ENCODE peak calls at places on chromosome 12, in eight cellular contexts. One of them, this sample, is unnamed.

GRCh38 chr12:103401421-103401820 is 94.3 kb downstream of the C12orf42 start:
- DNase-seq in substantia nigra: no peak
- DNase-seq in stimulated activated CD4-positive, alpha-beta T cell treated with anti-CD3 and anti-CD28 coated beads, Interleukin-4, amount 100 ng/mL, for 4 hours: no peak
- DNase-seq in T follicular helper cell: no peak
- DNase-seq in A549: no peak
- DNase-seq in Panc1: no peak
- DNase-seq in activated CD8-positive, alpha-beta memory T cell treated with anti-CD3 and anti-CD28 coated beads for 4 hours: no peak
- DNase-seq in neuronal stem cell: no peak
- DNase-seq in this sample: no peak

GRCh38 chr12:40141996-40142395 is 36.1 kb upstream of the SLC2A13 start:
- DNase-seq in A549: no peak
- DNase-seq in neuronal stem cell: no peak
- DNase-seq in Panc1: no peak
- DNase-seq in stimulated activated CD4-positive, alpha-beta T cell treated with anti-CD3 and anti-CD28 coated beads, Interleukin-4, amount 100 ng/mL, for 4 hours: no peak
- DNase-seq in T follicular helper cell: no peak
- DNase-seq in substantia nigra: no peak
- DNase-seq in activated CD8-positive, alpha-beta memory T cell treated with anti-CD3 and anti-CD28 coated beads for 4 hours: no peak
- DNase-seq in this sample: no peak

GRCh38 chr12:6169107-6169440 is 31.1 kb upstream of the CD9 start:
- DNase-seq in Panc1: no peak
- DNase-seq in stimulated activated CD4-positive, alpha-beta T cell treated with anti-CD3 and anti-CD28 coated beads, Interleukin-4, amount 100 ng/mL, for 4 hours: no peak
- DNase-seq in A549: no peak
- DNase-seq in neuronal stem cell: no peak
- DNase-seq in T follicular helper cell: no peak
- DNase-seq in substantia nigra: no peak
- DNase-seq in activated CD8-positive, alpha-beta memory T cell treated with anti-CD3 and anti-CD28 coated beads for 4 hours: no peak
- DNase-seq in this sample: no peak

GRCh38 chr12:45435945-45436710 is 220.2 kb downstream of the ANO6 start:
- DNase-seq in A549: no peak
- DNase-seq in T follicular helper cell: no peak
- DNase-seq in activated CD8-positive, alpha-beta memory T cell treated with anti-CD3 and anti-CD28 coated beads for 4 hours: no peak
- DNase-seq in substantia nigra: no peak
- DNase-seq in neuronal stem cell: no peak
- DNase-seq in Panc1: no peak
- DNase-seq in stimulated activated CD4-positive, alpha-beta T cell treated with anti-CD3 and anti-CD28 coated beads, Interleukin-4, amount 100 ng/mL, for 4 hours: no peak
- DNase-seq in this sample: no peak

GRCh38 chr12:104357431-104357952 is 54.0 kb downstream of the EID3 start:
- DNase-seq in A549: peak
- DNase-seq in T follicular helper cell: no peak
- DNase-seq in neuronal stem cell: no peak
- DNase-seq in substantia nigra: no peak
- DNase-seq in activated CD8-positive, alpha-beta memory T cell treated with anti-CD3 and anti-CD28 coated beads for 4 hours: no peak
- DNase-seq in stimulated activated CD4-positive, alpha-beta T cell treated with anti-CD3 and anti-CD28 coated beads, Interleukin-4, amount 100 ng/mL, for 4 hours: no peak
- DNase-seq in Panc1: no peak
- DNase-seq in this sample: peak

GRCh38 chr12:123142948-123143752 is 7.7 kb downstream of the PITPNM2 start:
- DNase-seq in substantia nigra: no peak
- DNase-seq in T follicular helper cell: no peak
- DNase-seq in activated CD8-positive, alpha-beta memory T cell treated with anti-CD3 and anti-CD28 coated beads for 4 hours: no peak
- DNase-seq in Panc1: no peak
- DNase-seq in stimulated activated CD4-positive, alpha-beta T cell treated with anti-CD3 and anti-CD28 coated beads, Interleukin-4, amount 100 ng/mL, for 4 hours: no peak
- DNase-seq in A549: no peak
- DNase-seq in neuronal stem cell: no peak
- DNase-seq in this sample: no peak

GRCh38 chr12:47014474-47014873 is 64.9 kb upstream of the PCED1B start:
- DNase-seq in Panc1: no peak
- DNase-seq in neuronal stem cell: no peak
- DNase-seq in A549: no peak
- DNase-seq in substantia nigra: no peak
- DNase-seq in activated CD8-positive, alpha-beta memory T cell treated with anti-CD3 and anti-CD28 coated beads for 4 hours: no peak
- DNase-seq in T follicular helper cell: no peak
- DNase-seq in stimulated activated CD4-positive, alpha-beta T cell treated with anti-CD3 and anti-CD28 coated beads, Interleukin-4, amount 100 ng/mL, for 4 hours: no peak
- DNase-seq in this sample: peak

GRCh38 chr12:75774309-75775052 is 257.1 kb downstream of the PHLDA1 start:
- DNase-seq in activated CD8-positive, alpha-beta memory T cell treated with anti-CD3 and anti-CD28 coated beads for 4 hours: no peak
- DNase-seq in stimulated activated CD4-positive, alpha-beta T cell treated with anti-CD3 and anti-CD28 coated beads, Interleukin-4, amount 100 ng/mL, for 4 hours: no peak
- DNase-seq in A549: no peak
- DNase-seq in T follicular helper cell: no peak
- DNase-seq in substantia nigra: no peak
- DNase-seq in Panc1: no peak
- DNase-seq in neuronal stem cell: no peak
- DNase-seq in this sample: peak

This sample was measured in fibroblast of the aortic adventitia.